ENCODE peak calls at places on chromosomes 2 and 18, in eight cellular contexts. X, M, S, V, I, A, K and B are unnamed samples.

GRCh38 chr2:55879976-55880375 is 43.6 kb downstream of the EFEMP1 start:
- DNase-seq in X (no peak), M (no peak), S (peak), V (no peak), I (no peak), A (no peak), K (no peak), B (no peak)

GRCh38 chr2:232437130-232437620 is 18.8 kb upstream of the ALPI start:
- DNase-seq in X (no peak), M (peak), S (no peak), V (no peak), I (no peak), A (no peak), K (no peak), B (no peak)

GRCh38 chr18:12253517-12254136 is 534 bp upstream of the CIDEA start:
- DNase-seq in X (no peak), M (peak), S (no peak), V (no peak), I (no peak), A (no peak), K (no peak), B (no peak)

GRCh38 chr2:86703704-86704370 is 16.3 kb upstream of the RMND5A start:
- DNase-seq in X (peak), M (no peak), S (peak), V (peak), I (no peak), A (no peak), K (peak), B (peak)

GRCh38 chr18:40357536-40357935 is 1597.5 kb upstream of the PIK3C3 start:
- DNase-seq in X (no peak), M (no peak), S (no peak), V (no peak), I (peak), A (no peak), K (no peak), B (no peak)

GRCh38 chr2:216284708-216285107 is 87.6 kb downstream of the MARCHF4 start:
- DNase-seq in X (no peak), M (no peak), S (no peak), V (no peak), I (no peak), A (no peak), K (no peak), B (no peak)

GRCh38 chr2:233381013-233381995 is 27.0 kb downstream of the DGKD start:
- DNase-seq in X (no peak), M (no peak), S (no peak), V (no peak), I (no peak), A (no peak), K (no peak), B (no peak)

GRCh38 chr2:64157792-64158191 is 13.6 kb upstream of the PELI1 start:
- DNase-seq in X (no peak), M (no peak), S (no peak), V (no peak), I (no peak), A (no peak), K (no peak), B (no peak)

GRCh38 chr2:189683348-189683747 is 8.9 kb downstream of the ANKAR start:
- DNase-seq in X (no peak), M (no peak), S (no peak), V (no peak), I (no peak), A (no peak), K (peak), B (no peak)

GRCh38 chr18:36568487-36568886 is 260.3 kb downstream of the TPGS2 start:
- DNase-seq in X (no peak), M (no peak), S (no peak), V (no peak), I (no peak), A (no peak), K (no peak), B (no peak)

GRCh38 chr2:182649316-182649715 is 66.7 kb upstream of the DNAJC10 start:
- DNase-seq in X (no peak), M (no peak), S (peak), V (peak), I (peak), A (peak), K (peak), B (peak)

GRCh38 chr18:11149441-11150270 is at the start of gene PIEZO2:
- DNase-seq in X (peak), M (peak), S (peak), V (peak), I (peak), A (peak), K (peak), B (peak)

GRCh38 chr2:233531880-233532458 is 34.6 kb downstream of the USP40 start:
- DNase-seq in X (no peak), M (no peak), S (no peak), V (no peak), I (no peak), A (no peak), K (no peak), B (no peak)

GRCh38 chr2:204917089-204917701 is 371.9 kb downstream of the PARD3B start:
- DNase-seq in X (no peak), M (no peak), S (no peak), V (no peak), I (no peak), A (no peak), K (no peak), B (no peak)

GRCh38 chr2:138493334-138493733 is 8.2 kb upstream of the SPOPL start:
- DNase-seq in X (no peak), M (no peak), S (no peak), V (no peak), I (peak), A (no peak), K (no peak), B (no peak)

GRCh38 chr2:184920451-184920965 is 322.2 kb downstream of the ZNF804A start:
- DNase-seq in X (no peak), M (no peak), S (no peak), V (no peak), I (peak), A (no peak), K (no peak), B (no peak)

GRCh38 chr2:54073796-54074195 is 41.6 kb upstream of the ACYP2 start:
- DNase-seq in X (no peak), M (no peak), S (no peak), V (peak), I (peak), A (no peak), K (peak), B (no peak)

GRCh38 chr2:234964631-234965461 is 13.0 kb downstream of the SH3BP4 start:
- DNase-seq in X (peak), M (no peak), S (no peak), V (peak), I (no peak), A (no peak), K (peak), B (no peak)

GRCh38 chr18:50649821-50650220 is 89.9 kb downstream of the MAPK4 start:
- DNase-seq in X (no peak), M (peak), S (peak), V (peak), I (peak), A (no peak), K (no peak), B (peak)

GRCh38 chr2:43269074-43269572 is 42.7 kb upstream of the ZFP36L2 start:
- DNase-seq in X (peak), M (peak), S (peak), V (peak), I (peak), A (no peak), K (peak), B (peak)

GRCh38 chr2:7377861-7378569 is 460.8 kb downstream of the RNF144A start:
- DNase-seq in X (no peak), M (peak), S (no peak), V (peak), I (no peak), A (no peak), K (peak), B (no peak)

GRCh38 chr18:35933982-35934381 is 38.5 kb upstream of the RMP24 start:
- DNase-seq in X (no peak), M (no peak), S (no peak), V (peak), I (no peak), A (no peak), K (peak), B (no peak)

GRCh38 chr2:150465703-150466569 is 21.5 kb downstream of the RND3 start:
- DNase-seq in X (no peak), M (no peak), S (no peak), V (peak), I (peak), A (no peak), K (no peak), B (no peak)

GRCh38 chr2:173513117-173513516 is 158.4 kb downstream of the CDCA7 start:
- DNase-seq in X (no peak), M (no peak), S (no peak), V (no peak), I (no peak), A (no peak), K (no peak), B (no peak)

GRCh38 chr2:61967262-61967661 is 61.8 kb downstream of the COMMD1 start:
- DNase-seq in X (no peak), M (no peak), S (peak), V (no peak), I (no peak), A (no peak), K (peak), B (no peak)

GRCh38 chr18:80198391-80198790 is 48.9 kb downstream of the PARD6G start:
- DNase-seq in X (no peak), M (no peak), S (no peak), V (no peak), I (no peak), A (no peak), K (no peak), B (no peak)

GRCh38 chr18:48033770-48034650 is 103.6 kb upstream of the SMAD2 start:
- DNase-seq in X (no peak), M (no peak), S (peak), V (no peak), I (no peak), A (no peak), K (no peak), B (no peak)